ENCODE peak calls at places on chromosomes 7 and 10, in ten cellular contexts. M is iPS-NIHi11; Q is lung; D is effector CD4-positive, alpha-beta T cell; V is iris pigment epithelial cell; K is stimulated activated CD8-positive, alpha-beta memory T cell treated with anti-CD3 and anti-CD28 coated beads, Interleukin-7, amount 100 ng/mL, for 24 hours; I is kidney glomerular epithelial cell; Z is LoVo; W is NCI-H2029; J is ureter. P is an unnamed sample.

GRCh38 chr7:76330673-76331072 is 28.1 kb downstream of the YWHAG start:
- DNase-seq in V (no peak), Q (no peak), W (no peak), M (no peak), I (no peak), D (no peak), K (no peak), J (no peak), Z (no peak), P (no peak)

GRCh38 chr10:98267894-98268693 is at the start of gene LOXL4:
- DNase-seq in W (no peak), V (peak), D (no peak), Z (no peak), I (no peak), M (peak), K (no peak), Q (no peak), J (no peak), P (no peak)

GRCh38 chr7:44650772-44651171 is 44.3 kb downstream of the OGDH start:
- DNase-seq in Z (no peak), J (no peak), I (no peak), M (no peak), D (no peak), Q (no peak), V (no peak), W (no peak), K (no peak), P (no peak)

GRCh38 chr10:63573068-63573697 is 52.0 kb downstream of the REEP3 start:
- DNase-seq in I (no peak), K (no peak), M (no peak), D (no peak), Q (no peak), V (peak), Z (no peak), J (no peak), W (peak), P (no peak)

GRCh38 chr7:75876126-75876881 is 2.5 kb upstream of the RHBDD2 start:
- DNase-seq in K (no peak), D (no peak), Q (no peak), V (no peak), W (no peak), M (no peak), J (no peak), Z (no peak), I (no peak), P (no peak)

GRCh38 chr7:83677180-83677866 is 28.4 kb upstream of the SEMA3E start:
- DNase-seq in J (no peak), Q (no peak), W (no peak), I (peak), K (no peak), D (no peak), M (no peak), V (peak), Z (peak), P (no peak)

GRCh38 chr10:77926566-77927342 is at the start of gene DLG5:
- DNase-seq in D (no peak), M (peak), W (no peak), Z (peak), K (no peak), J (peak), Q (peak), V (peak), I (no peak), P (peak)

GRCh38 chr7:95396136-95397032 is at the start of gene PON3:
- DNase-seq in V (no peak), Q (peak), J (no peak), K (no peak), M (peak), W (no peak), I (no peak), D (no peak), Z (peak), P (peak)

GRCh38 chr7:130733866-130734524 is at the start of gene KLF14:
- DNase-seq in K (peak), W (no peak), V (peak), Z (peak), M (peak), I (no peak), D (no peak), J (no peak), Q (no peak), P (no peak)

GRCh38 chr10:131082991-131083465 is 228.5 kb downstream of the TCERG1L start:
- DNase-seq in W (no peak), K (no peak), D (no peak), V (no peak), Z (no peak), M (no peak), Q (no peak), I (no peak), J (no peak), P (no peak)

GRCh38 chr7:133344275-133344674 is 91.4 kb downstream of the EXOC4 start:
- DNase-seq in I (no peak), D (no peak), V (peak), Z (no peak), Q (no peak), W (no peak), M (no peak), K (no peak), J (no peak), P (no peak)

GRCh38 chr10:6394084-6394483 is 186.0 kb downstream of the PRKCQ start:
- DNase-seq in I (no peak), W (no peak), K (no peak), Q (no peak), V (no peak), J (no peak), D (no peak), Z (no peak), M (no peak), P (no peak)

P was measured in H1.